ENCODE peak calls at places on chromosomes 3 and 15, in nine cellular contexts. X, L, O, Q, E, Y, M, C and G are unnamed samples.

GRCh38 chr3:157981819-157982218 is 124.4 kb downstream of the SHOX2 start:
- DNase-seq in X (no peak), L (peak; percentile 68), O (no peak), Q (no peak), E (no peak), Y (no peak), M (no peak), C (no peak), G (no peak)

GRCh38 chr3:56316944-56317343 is 151.3 kb downstream of the ERC2 start:
- DNase-seq in X (no peak), L (no peak), O (no peak), Q (no peak), E (no peak), Y (no peak), M (no peak), C (no peak), G (no peak)

GRCh38 chr3:177145402-177145801 is 51.9 kb downstream of the TBL1XR1 start:
- DNase-seq in X (no peak), L (no peak), O (no peak), Q (no peak), E (no peak), Y (no peak), M (no peak), C (no peak), G (no peak)

GRCh38 chr15:53506370-53506769 is 253.1 kb downstream of the WDR72 start:
- DNase-seq in X (no peak), L (no peak), O (no peak), Q (no peak), E (peak; percentile 13), Y (no peak), M (no peak), C (no peak), G (no peak)

GRCh38 chr15:69466733-69467132 is 14.1 kb downstream of the RPLP1 start:
- DNase-seq in X (no peak), L (no peak), O (no peak), Q (no peak), E (no peak), Y (no peak), M (no peak), C (no peak), G (no peak)

GRCh38 chr15:67134577-67135492 is 69.4 kb downstream of the SMAD3 start:
- DNase-seq in X (no peak), L (no peak), O (peak; percentile 56), Q (no peak), E (no peak), Y (no peak), M (no peak), C (no peak), G (no peak)

GRCh38 chr3:128489860-128490649 is 2.9 kb downstream of the GATA2 start:
- DNase-seq in X (no peak), L (peak; percentile 27), O (peak; percentile 70), Q (no peak), E (peak; percentile 85), Y (no peak), M (no peak), C (peak; percentile 61), G (no peak)

GRCh38 chr15:51223771-51224229 is 114.6 kb downstream of the CYP19A1 start:
- DNase-seq in X (no peak), L (peak; percentile 10), O (no peak), Q (no peak), E (no peak), Y (peak; percentile 77), M (no peak), C (no peak), G (no peak)

GRCh38 chr15:52011711-52012144 is 7.3 kb upstream of the MAPK6 start:
- DNase-seq in X (no peak), L (no peak), O (no peak), Q (no peak), E (no peak), Y (no peak), M (no peak), C (peak; percentile 12), G (no peak)

GRCh38 chr3:159189994-159190669 is 388.3 kb downstream of the MFSD1 start:
- DNase-seq in X (no peak), L (peak; percentile 76), O (no peak), Q (no peak), E (no peak), Y (peak; percentile 61), M (no peak), C (no peak), G (no peak)

GRCh38 chr3:119331661-119332060 is 37.5 kb downstream of the ARHGAP31 start:
- DNase-seq in X (no peak), L (peak; percentile 75), O (no peak), Q (no peak), E (no peak), Y (no peak), M (no peak), C (no peak), G (no peak)